ENCODE peak calls at places on chromosomes 12 and 14, in ten cellular contexts. T, B, O, M, V, W, P, Y, L and J are unnamed samples.

GRCh38 chr12:57630891-57631433 is 2.0 kb downstream of the B4GALNT1 start:
- DNase-seq in Y (no peak), B (no peak), L (no peak), M (peak; percentile 13), W (no peak), T (no peak), O (no peak), P (no peak), V (no peak), J (no peak)

GRCh38 chr12:130953783-130954543 is at the start of gene ADGRD1:
- DNase-seq in W (no peak), L (no peak), B (no peak), Y (peak; percentile 3), T (no peak), O (no peak), V (peak; percentile 93), P (peak; percentile 44), M (no peak), J (no peak)

GRCh38 chr14:84969501-84969900 is 560.4 kb upstream of the FLRT2 start:
- DNase-seq in O (no peak), V (no peak), T (no peak), L (no peak), P (no peak), B (no peak), W (no peak), Y (peak; percentile 21), M (no peak), J (no peak)

GRCh38 chr12:91383106-91383505 is 200.5 kb upstream of the DCN start:
- DNase-seq in B (no peak), T (no peak), Y (peak; percentile 35), M (no peak), W (no peak), O (no peak), L (no peak), P (no peak), V (no peak), J (no peak)

GRCh38 chr14:81384900-81385299 is 15.2 kb downstream of the STON2 start:
- DNase-seq in P (no peak), L (no peak), V (no peak), B (no peak), Y (peak; percentile 96), T (no peak), O (no peak), W (no peak), M (no peak), J (peak; percentile 73)

GRCh38 chr12:3135522-3136461 is 58.6 kb downstream of the TSPAN9 start:
- DNase-seq in L (peak; percentile 45), V (peak; percentile 45), M (peak; percentile 40), W (peak; percentile 88), B (peak; percentile 61), T (peak; percentile 57), P (peak; percentile 85), O (no peak), Y (peak; percentile 79), J (peak; percentile 76)

GRCh38 chr12:109291531-109292341 is 17.3 kb downstream of the FOXN4 start:
- DNase-seq in B (no peak), M (no peak), W (no peak), V (no peak), T (peak; percentile 89), O (no peak), P (no peak), L (peak; percentile 55), Y (peak; percentile 46), J (peak; percentile 78)

GRCh38 chr12:4506870-4507269 is 31.8 kb upstream of the RAD51AP1 start:
- DNase-seq in P (peak; percentile 65), Y (peak; percentile 6), L (no peak), W (no peak), B (no peak), O (no peak), T (no peak), M (no peak), V (peak; percentile 70), J (peak; percentile 21)

GRCh38 chr14:75156111-75156510 is 20.3 kb downstream of the TMED10 start:
- DNase-seq in O (no peak), T (no peak), W (no peak), Y (no peak), M (no peak), V (no peak), L (no peak), B (no peak), P (no peak), J (no peak)

GRCh38 chr12:8453796-8454195 is 2.0 kb upstream of the CLEC6A start:
- DNase-seq in V (no peak), T (no peak), B (no peak), O (no peak), L (no peak), W (no peak), Y (no peak), P (no peak), M (no peak), J (no peak)

GRCh38 chr12:132451172-132451835 is 38.6 kb upstream of the FBRSL1 start:
- DNase-seq in W (no peak), B (no peak), O (no peak), M (no peak), Y (no peak), L (no peak), P (peak; percentile 77), V (no peak), T (no peak), J (no peak)